ENCODE peak calls at places on chromosomes 7 and 10, in five cellular contexts. One of them, this sample, is unnamed.

GRCh38 chr7:31488562-31489203 is 25.2 kb upstream of the ITPRID1 start:
- DNase-seq in HepG2: peak; percentile 31
- DNase-seq in esophagus muscularis mucosa: no peak
- DNase-seq in suprapubic skin: no peak
- DNase-seq in transverse colon: peak; percentile 56
- DNase-seq in this sample: no peak

GRCh38 chr7:16816820-16817219 is 12.0 kb upstream of the AGR2 start:
- DNase-seq in transverse colon: no peak
- DNase-seq in esophagus muscularis mucosa: no peak
- DNase-seq in HepG2: no peak
- DNase-seq in suprapubic skin: no peak
- DNase-seq in this sample: no peak

GRCh38 chr7:41162612-41163011 is 540.3 kb downstream of the INHBA start:
- DNase-seq in esophagus muscularis mucosa: no peak
- DNase-seq in transverse colon: no peak
- DNase-seq in suprapubic skin: no peak
- DNase-seq in HepG2: no peak
- DNase-seq in this sample: no peak

GRCh38 chr10:125194814-125195213 is 34.5 kb upstream of the CTBP2 start:
- DNase-seq in suprapubic skin: no peak
- DNase-seq in HepG2: no peak
- DNase-seq in esophagus muscularis mucosa: no peak
- DNase-seq in transverse colon: no peak
- DNase-seq in this sample: no peak

GRCh38 chr10:124566981-124567835 is 105.6 kb downstream of the LHPP start:
- DNase-seq in HepG2: no peak
- DNase-seq in esophagus muscularis mucosa: no peak
- DNase-seq in suprapubic skin: peak; percentile 52
- DNase-seq in transverse colon: no peak
- DNase-seq in this sample: no peak

GRCh38 chr7:134197342-134197741 is 70.2 kb downstream of the LRGUK start:
- DNase-seq in HepG2: no peak
- DNase-seq in esophagus muscularis mucosa: no peak
- DNase-seq in suprapubic skin: no peak
- DNase-seq in transverse colon: no peak
- DNase-seq in this sample: no peak

GRCh38 chr7:80453699-80454340 is 58.0 kb downstream of the GNAT3 start:
- DNase-seq in transverse colon: no peak
- DNase-seq in HepG2: peak; percentile 12
- DNase-seq in esophagus muscularis mucosa: no peak
- DNase-seq in suprapubic skin: no peak
- DNase-seq in this sample: no peak

GRCh38 chr7:84783161-84783803 is 403.6 kb downstream of the SEMA3D start:
- DNase-seq in esophagus muscularis mucosa: no peak
- DNase-seq in suprapubic skin: no peak
- DNase-seq in transverse colon: no peak
- DNase-seq in HepG2: no peak
- DNase-seq in this sample: no peak

GRCh38 chr10:130968964-130969363 is 342.6 kb downstream of the TCERG1L start:
- DNase-seq in transverse colon: no peak
- DNase-seq in esophagus muscularis mucosa: no peak
- DNase-seq in suprapubic skin: no peak
- DNase-seq in HepG2: no peak
- DNase-seq in this sample: no peak

GRCh38 chr7:123770378-123770777 is 21.6 kb upstream of the WASL start:
- DNase-seq in esophagus muscularis mucosa: no peak
- DNase-seq in suprapubic skin: no peak
- DNase-seq in transverse colon: no peak
- DNase-seq in HepG2: peak; percentile 25
- DNase-seq in this sample: no peak

GRCh38 chr7:121558288-121558687 is 162.2 kb upstream of the FAM3C start:
- DNase-seq in suprapubic skin: no peak
- DNase-seq in transverse colon: no peak
- DNase-seq in esophagus muscularis mucosa: no peak
- DNase-seq in HepG2: no peak
- DNase-seq in this sample: no peak

GRCh38 chr10:43006490-43006889 is 70.4 kb upstream of the RET start:
- DNase-seq in transverse colon: no peak
- DNase-seq in HepG2: no peak
- DNase-seq in esophagus muscularis mucosa: peak; percentile 62
- DNase-seq in suprapubic skin: no peak
- DNase-seq in this sample: no peak

GRCh38 chr7:8217200-8218068 is 44.5 kb downstream of the ICA1 start:
- DNase-seq in suprapubic skin: no peak
- DNase-seq in esophagus muscularis mucosa: no peak
- DNase-seq in transverse colon: no peak
- DNase-seq in HepG2: peak; percentile 51
- DNase-seq in this sample: no peak

GRCh38 chr10:110701618-110701971 is 57.5 kb downstream of the RBM20 start:
- DNase-seq in esophagus muscularis mucosa: peak; percentile 80
- DNase-seq in suprapubic skin: no peak
- DNase-seq in transverse colon: no peak
- DNase-seq in HepG2: no peak
- DNase-seq in this sample: no peak

GRCh38 chr7:128812514-128813168 is 17.6 kb upstream of the FLNC start:
- DNase-seq in HepG2: no peak
- DNase-seq in transverse colon: peak; percentile 22
- DNase-seq in esophagus muscularis mucosa: no peak
- DNase-seq in suprapubic skin: no peak
- DNase-seq in this sample: no peak

GRCh38 chr7:46754135-46754730 is 827.7 kb downstream of the TNS3 start:
- DNase-seq in esophagus muscularis mucosa: no peak
- DNase-seq in HepG2: no peak
- DNase-seq in transverse colon: no peak
- DNase-seq in suprapubic skin: no peak
- DNase-seq in this sample: no peak

GRCh38 chr10:5198386-5198785 is 1.7 kb downstream of the AKR1C4 start:
- DNase-seq in transverse colon: no peak
- DNase-seq in HepG2: no peak
- DNase-seq in suprapubic skin: no peak
- DNase-seq in esophagus muscularis mucosa: no peak
- DNase-seq in this sample: no peak

GRCh38 chr7:129438839-129439640 is 4.8 kb downstream of the STRIP2 start:
- DNase-seq in esophagus muscularis mucosa: no peak
- DNase-seq in transverse colon: no peak
- DNase-seq in suprapubic skin: no peak
- DNase-seq in HepG2: peak; percentile 6
- DNase-seq in this sample: no peak

GRCh38 chr10:101143354-101143648 is 12.2 kb downstream of the TLX1 start:
- DNase-seq in transverse colon: no peak
- DNase-seq in HepG2: no peak
- DNase-seq in esophagus muscularis mucosa: no peak
- DNase-seq in suprapubic skin: no peak
- DNase-seq in this sample: no peak

GRCh38 chr10:101145750-101146391 is 14.8 kb downstream of the TLX1 start:
- DNase-seq in esophagus muscularis mucosa: no peak
- DNase-seq in HepG2: no peak
- DNase-seq in suprapubic skin: no peak
- DNase-seq in transverse colon: no peak
- DNase-seq in this sample: no peak

GRCh38 chr10:101144053-101144452 is 13.0 kb downstream of the TLX1 start:
- DNase-seq in transverse colon: no peak
- DNase-seq in esophagus muscularis mucosa: no peak
- DNase-seq in suprapubic skin: no peak
- DNase-seq in HepG2: no peak
- DNase-seq in this sample: no peak

GRCh38 chr10:101145145-101145544 is 14.0 kb downstream of the TLX1 start:
- DNase-seq in HepG2: no peak
- DNase-seq in esophagus muscularis mucosa: no peak
- DNase-seq in transverse colon: no peak
- DNase-seq in suprapubic skin: no peak
- DNase-seq in this sample: no peak

DNA sequence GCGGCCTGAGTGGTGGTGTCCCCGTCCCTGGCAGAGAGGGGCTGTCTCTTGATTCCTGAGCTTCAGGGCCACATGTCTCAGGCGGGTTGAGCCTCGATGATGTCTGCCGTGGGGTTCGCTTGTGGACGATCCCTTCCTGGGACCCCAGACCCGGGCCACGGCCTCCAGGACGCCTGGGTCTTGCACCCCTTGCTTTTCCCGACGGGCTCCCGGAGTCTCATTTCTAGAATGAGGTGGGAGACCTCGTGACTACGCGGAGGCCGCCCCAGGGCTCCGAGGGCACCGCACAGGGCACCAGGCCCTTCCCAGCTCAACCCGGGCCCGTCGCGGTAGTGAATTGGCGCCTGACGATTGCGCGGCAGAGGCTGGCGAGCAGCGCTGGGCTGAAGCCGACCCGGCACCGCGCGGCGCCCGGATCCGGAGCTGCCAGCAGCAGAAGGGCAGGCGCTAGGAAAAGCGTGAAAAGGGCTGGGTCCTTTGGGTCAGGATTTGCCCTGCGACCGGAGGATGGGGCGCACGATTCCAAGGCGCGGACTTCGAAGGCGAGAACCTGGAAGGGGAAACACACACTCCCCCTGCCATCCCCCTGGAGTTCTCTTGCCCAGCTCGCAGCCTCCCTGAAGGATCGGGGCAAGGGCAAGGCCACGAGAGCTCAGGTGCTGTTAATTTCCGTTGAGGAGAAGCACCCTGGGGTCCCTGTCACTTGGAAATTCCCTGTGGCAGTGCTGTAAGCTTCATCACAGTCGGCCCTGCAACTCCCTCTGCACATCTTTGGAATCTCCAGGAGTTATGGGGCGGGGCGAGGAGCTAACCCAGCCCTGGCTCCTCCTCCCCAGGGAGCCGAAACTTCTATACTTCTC is 15.5 kb downstream of the TLX1 start:
- DNase-seq in transverse colon: no peak
- DNase-seq in suprapubic skin: no peak
- DNase-seq in esophagus muscularis mucosa: no peak
- DNase-seq in HepG2: no peak
- DNase-seq in this sample: no peak
- H3K4me3 ChIP-seq in transverse colon: peak overlapping the region; percentile 1
- H3K4me3 ChIP-seq in suprapubic skin: peak overlapping the region; percentile 6
- H3K4me3 ChIP-seq in esophagus muscularis mucosa: no peak overlapping the region
- H3K4me3 ChIP-seq in HepG2: no peak overlapping the region
- H3K4me3 ChIP-seq in this sample: no peak overlapping the region

GRCh38 chr7:18497800-18498199 is 2.3 kb downstream of the HDAC9 start:
- DNase-seq in esophagus muscularis mucosa: no peak
- DNase-seq in transverse colon: no peak
- DNase-seq in suprapubic skin: no peak
- DNase-seq in HepG2: no peak
- DNase-seq in this sample: no peak

GRCh38 chr7:18497082-18497481 is 1.5 kb downstream of the HDAC9 start:
- DNase-seq in HepG2: no peak
- DNase-seq in esophagus muscularis mucosa: no peak
- DNase-seq in transverse colon: no peak
- DNase-seq in suprapubic skin: no peak
- DNase-seq in this sample: no peak

GRCh38 chr7:18494821-18495408 is 634 bp upstream of the HDAC9 start:
- DNase-seq in esophagus muscularis mucosa: no peak
- DNase-seq in HepG2: no peak
- DNase-seq in transverse colon: no peak
- DNase-seq in suprapubic skin: no peak
- DNase-seq in this sample: no peak

GRCh38 chr7:18496336-18496700 is 769 bp downstream of the HDAC9 start:
- DNase-seq in suprapubic skin: no peak
- DNase-seq in HepG2: no peak
- DNase-seq in transverse colon: no peak
- DNase-seq in esophagus muscularis mucosa: no peak
- DNase-seq in this sample: no peak

DNA sequence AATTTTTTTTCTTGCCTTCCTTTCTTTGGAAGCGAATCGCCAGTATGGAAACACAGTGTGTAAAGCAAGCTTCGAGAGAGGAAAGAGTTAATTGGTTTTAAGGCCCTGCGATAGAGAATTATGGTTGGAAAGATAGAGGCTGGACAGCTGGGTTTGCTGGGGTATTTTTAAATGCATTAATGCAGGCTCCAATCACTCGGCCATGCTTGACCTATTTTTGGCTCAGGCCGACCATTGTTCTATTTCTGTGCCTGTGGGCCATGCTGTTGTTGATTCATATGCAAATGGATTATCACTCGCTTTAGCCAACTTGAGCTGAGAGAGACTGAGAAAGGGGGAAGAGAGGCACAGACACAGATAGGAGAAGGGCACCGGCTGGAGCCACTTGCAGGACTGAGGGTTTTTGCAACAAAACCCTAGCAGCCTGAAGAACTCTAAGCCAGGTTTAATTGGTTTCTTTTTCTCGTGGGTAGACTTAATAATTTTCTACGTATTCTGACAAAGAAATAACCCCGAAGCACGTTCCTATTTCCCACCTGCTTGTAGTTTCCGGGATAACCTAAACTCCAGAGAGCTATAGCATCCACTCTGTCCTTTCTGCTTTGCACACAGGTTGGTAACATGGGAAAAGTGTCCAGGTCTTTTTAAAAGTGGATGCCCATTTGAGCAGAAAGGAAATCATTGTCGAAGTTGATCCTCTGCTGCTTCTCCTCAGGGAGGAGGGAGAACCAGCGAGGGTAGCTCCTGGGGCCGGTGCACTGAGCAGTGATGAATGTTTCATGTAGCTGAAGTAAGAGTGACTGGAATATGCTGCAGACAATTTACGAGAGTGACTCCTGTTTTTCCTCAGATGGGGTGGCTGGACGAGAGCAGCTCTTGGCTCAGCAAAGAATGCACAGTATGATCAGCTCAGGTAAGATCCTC is at the start of gene HDAC9:
- DNase-seq in esophagus muscularis mucosa: no peak
- DNase-seq in suprapubic skin: no peak
- DNase-seq in transverse colon: peak; percentile 51
- DNase-seq in HepG2: no peak
- DNase-seq in this sample: no peak
- TF ChIP-seq EP300 in esophagus muscularis mucosa: no peak
- TF ChIP-seq EP300 in suprapubic skin: no peak
- TF ChIP-seq EP300 in transverse colon: no peak
- TF ChIP-seq EP300 in HepG2: no peak
- TF ChIP-seq EP300 in this sample: no peak

DNA sequence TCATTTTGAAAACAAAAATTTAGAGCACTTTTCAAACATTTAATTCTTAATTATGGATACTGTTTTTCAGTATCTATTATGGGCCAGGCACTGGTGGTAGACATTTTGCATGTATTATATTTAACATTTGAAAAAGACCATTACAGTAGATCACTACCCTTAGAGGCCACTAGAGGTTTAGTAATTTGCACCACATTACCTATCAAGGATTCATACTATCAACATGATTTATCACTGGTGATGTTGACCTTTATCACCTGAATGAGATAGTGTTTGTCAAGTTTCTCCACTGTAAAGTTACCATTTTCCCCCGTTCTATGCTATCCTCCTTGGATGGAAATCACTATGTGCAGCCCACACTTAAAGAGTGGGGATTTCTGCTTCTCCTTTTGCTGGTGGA is 4.4 kb upstream of the SNX13 start:
- DNase-seq in esophagus muscularis mucosa: no peak
- DNase-seq in suprapubic skin: no peak
- DNase-seq in transverse colon: no peak
- DNase-seq in HepG2: no peak
- DNase-seq in this sample: no peak
- TF ChIP-seq CTCF in esophagus muscularis mucosa: no peak
- TF ChIP-seq CTCF in suprapubic skin: no peak
- TF ChIP-seq CTCF in transverse colon: no peak
- TF ChIP-seq CTCF in HepG2: no peak
- TF ChIP-seq CTCF in this sample: no peak

GRCh38 chr7:113085781-113086390 is 741 bp downstream of the GPR85 start:
- DNase-seq in transverse colon: no peak
- DNase-seq in esophagus muscularis mucosa: no peak
- DNase-seq in suprapubic skin: no peak
- DNase-seq in HepG2: no peak
- DNase-seq in this sample: no peak
- H3K4me3 ChIP-seq in transverse colon: peak overlapping the region; percentile 48
- H3K4me3 ChIP-seq in esophagus muscularis mucosa: peak overlapping the region; percentile 51
- H3K4me3 ChIP-seq in suprapubic skin: peak overlapping the region; percentile 57
- H3K4me3 ChIP-seq in HepG2: no peak overlapping the region
- H3K4me3 ChIP-seq in this sample: no peak overlapping the region

This sample was measured in ovary.